ENCODE peak calls at places on chromosomes 7 and 10, in four cellular contexts. K, E, R and D are unnamed samples. For H3K27me3 and H3K36me3, the result is how much of the 10 kb centered on the place peaks cover.

GRCh38 chr10:963186-963585 is 25.0 kb upstream of the GTPBP4 start:
- DNase-seq in R (no peak), K (no peak), E (no peak), D (no peak)

GRCh38 chr10:7320072-7320471 is 90.8 kb downstream of the SFMBT2 start:
- DNase-seq in E (no peak), R (no peak), K (no peak), D (no peak)

GRCh38 chr10:24727811-24728210 is 4.1 kb upstream of the ARHGAP21 start:
- DNase-seq in R (no peak), E (no peak), K (no peak), D (no peak)

GRCh38 chr7:94654764-94655561 is 970 bp downstream of the SGCE start:
- DNase-seq in K (no peak), R (no peak), E (no peak), D (peak)

GRCh38 chr10:35058134-35058533 is 32.0 kb downstream of the CUL2 start:
- DNase-seq in E (no peak), R (no peak), K (no peak), D (no peak)

GRCh38 chr10:33005322-33006282 is 47.6 kb upstream of the ITGB1 start:
- DNase-seq in K (peak), E (no peak), R (peak), D (no peak)

GRCh38 chr10:66795871-66796270 is 130.0 kb upstream of the LRRTM3 start:
- DNase-seq in K (no peak), R (no peak), E (no peak), D (no peak)

GRCh38 chr7:27163776-27164380 is 1.5 kb downstream of the HOXA9 start:
- DNase-seq in R (no peak), E (no peak), K (no peak), D (no peak)

GRCh38 chr7:79420464-79420863 is 33.0 kb downstream of the MAGI2 start:
- DNase-seq in R (no peak), K (no peak), E (no peak), D (no peak)

GRCh38 chr7:34269084-34269483 is 363.7 kb downstream of the BMPER start:
- DNase-seq in K (no peak), R (no peak), E (no peak), D (no peak)

GRCh38 chr7:148747274-148747673 is 48.6 kb downstream of the CUL1 start:
- DNase-seq in E (no peak), K (no peak), R (no peak), D (no peak)

GRCh38 chr7:131762753-131763152 is 206.3 kb upstream of the PODXL start:
- DNase-seq in K (no peak), E (no peak), R (no peak), D (no peak)

GRCh38 chr10:114678301-114678700 is 20.2 kb upstream of the ABLIM1 start:
- DNase-seq in E (no peak), K (no peak), R (no peak), D (no peak)

GRCh38 chr10:59907918-59908807 is 1.8 kb upstream of the CCDC6 start:
- DNase-seq in K (peak), R (peak), E (no peak), D (no peak)

GRCh38 chr7:33061282-33061928 is 1.2 kb downstream of the NT5C3A start:
- DNase-seq in K (no peak), E (no peak), R (no peak), D (no peak)

GRCh38 chr10:85603167-85603940 is 763.2 kb downstream of the GRID1 start:
- DNase-seq in R (no peak), E (no peak), K (no peak), D (no peak)

GRCh38 chr10:1358860-1359598 is 302.8 kb downstream of the WDR37 start:
- DNase-seq in E (no peak), R (no peak), K (no peak), D (no peak)

GRCh38 chr10:56653289-56653688 is 292.2 kb upstream of the ZWINT start:
- DNase-seq in R (no peak), E (no peak), K (no peak), D (no peak)

GRCh38 chr10:119003572-119004289 is 25.8 kb upstream of the NANOS1 start:
- DNase-seq in R (no peak), K (no peak), E (no peak), D (no peak)

GRCh38 chr10:33341638-33342037 is 7.2 kb upstream of the NRP1 start:
- DNase-seq in E (no peak), K (no peak), R (no peak), D (no peak)

GRCh38 chr10:24465899-24466615 is 257.1 kb downstream of the KIAA1217 start:
- DNase-seq in R (no peak), K (peak), E (no peak), D (peak)

GRCh38 chr10:70459771-70460490 is 18.4 kb upstream of the NODAL start:
- DNase-seq in E (no peak), R (no peak), K (no peak), D (no peak)
- H3K4me3 ChIP-seq in E (no peak), R (no peak), K (no peak), D (no peak)

DNA sequence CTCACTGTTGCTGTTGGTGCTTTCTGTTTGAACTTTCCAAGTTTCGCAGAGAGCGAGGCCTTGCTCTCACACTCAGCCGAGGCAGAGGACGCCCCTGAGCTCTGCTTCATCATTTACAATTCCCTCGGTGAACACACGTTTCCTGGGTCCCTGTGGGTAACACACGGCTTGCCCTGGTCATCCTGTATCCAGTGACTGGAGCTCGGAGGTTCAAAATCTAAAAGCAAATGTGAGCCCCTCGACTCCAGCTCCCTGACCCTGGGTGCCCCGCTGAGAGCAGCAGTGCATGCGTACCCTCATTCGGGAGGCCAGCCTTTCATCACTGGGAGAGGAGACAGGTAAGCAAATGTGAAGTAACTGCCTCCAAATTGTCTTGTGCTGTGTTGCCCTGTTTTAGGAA is 5.8 kb downstream of the CNPY1 start:
- DNase-seq in R (no peak), E (no peak), K (no peak), D (no peak)
- H3K27me3 ChIP-seq in R (under half), E (half or more), K (under half), D (under half)

GRCh38 chr7:98884416-98884815 is 6.1 kb downstream of the TRRAP start:
- DNase-seq in R (no peak), E (no peak), K (no peak), D (no peak)
- H3K36me3 ChIP-seq in R (under half), E (half or more), K (under half), D (under half)

GRCh38 chr7:158843775-158844174 is 12.6 kb upstream of the DYNC2I1 start:
- DNase-seq in R (no peak), K (no peak), E (no peak), D (no peak)
- H3K4me3 ChIP-seq in R (no peak), K (no peak), E (no peak), D (no peak)

DNA sequence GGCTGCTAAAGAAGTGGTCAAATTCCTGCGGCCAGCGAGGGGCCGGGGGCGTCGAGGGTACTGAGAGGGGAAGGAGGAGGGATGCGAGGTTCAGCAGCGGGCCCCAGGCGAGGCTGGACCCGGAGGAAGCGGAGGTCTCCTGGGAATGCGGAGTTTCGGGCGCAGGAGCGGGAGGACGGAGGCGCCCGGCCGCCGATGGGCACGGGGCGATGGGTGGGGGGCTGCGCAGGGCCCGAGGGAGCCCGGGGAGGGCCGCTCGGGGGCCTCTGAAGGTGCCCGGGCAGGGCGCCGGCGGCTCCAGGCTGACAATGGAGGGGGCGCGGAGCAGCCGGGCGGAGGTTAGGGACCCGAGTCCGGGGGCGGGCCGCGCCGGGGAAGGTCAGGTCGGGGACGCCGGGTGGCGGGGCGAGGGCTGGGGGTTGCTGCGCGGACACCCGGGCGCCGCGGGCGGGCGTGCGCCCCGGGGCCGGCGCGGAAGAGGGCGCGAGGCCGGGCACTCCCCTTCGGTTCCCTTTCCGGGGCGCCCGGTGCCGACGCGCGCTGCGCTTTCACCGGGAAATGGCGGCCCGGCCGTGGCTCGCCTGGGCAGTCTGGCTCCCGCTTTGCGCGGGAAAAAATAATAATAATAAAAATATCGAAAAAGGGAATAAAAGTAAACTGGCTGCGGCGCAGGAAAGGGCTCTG is 708 bp downstream of the MACROH2A2 start:
- DNase-seq in K (no peak), R (no peak), E (no peak), D (no peak)
- H3K27me3 ChIP-seq in K (under half), R (under half), E (under half), D (under half)

DNA sequence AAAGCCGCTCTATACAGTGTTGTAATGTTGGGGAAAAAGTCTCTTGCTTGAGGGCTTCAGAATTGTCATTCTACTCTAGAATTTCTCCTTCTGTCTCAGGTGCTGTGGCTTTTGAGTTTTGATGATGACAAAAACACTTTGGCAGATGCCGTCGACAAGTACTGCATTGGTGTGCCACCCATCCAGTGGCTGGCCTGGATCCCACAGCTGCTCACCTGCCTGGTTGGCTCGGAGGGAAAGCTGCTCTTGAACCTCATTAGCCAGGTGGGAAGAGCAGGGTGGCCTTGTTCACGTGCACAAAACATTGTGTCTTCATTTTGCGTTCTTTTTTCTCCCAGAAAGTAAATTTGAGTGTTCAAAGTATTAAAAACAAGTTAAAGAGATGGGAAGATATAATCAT is 112.0 kb downstream of the TRRAP start:
- DNase-seq in R (no peak), K (no peak), E (no peak), D (no peak)
- H3K36me3 ChIP-seq in R (half or more), K (under half), E (half or more), D (under half)

DNA sequence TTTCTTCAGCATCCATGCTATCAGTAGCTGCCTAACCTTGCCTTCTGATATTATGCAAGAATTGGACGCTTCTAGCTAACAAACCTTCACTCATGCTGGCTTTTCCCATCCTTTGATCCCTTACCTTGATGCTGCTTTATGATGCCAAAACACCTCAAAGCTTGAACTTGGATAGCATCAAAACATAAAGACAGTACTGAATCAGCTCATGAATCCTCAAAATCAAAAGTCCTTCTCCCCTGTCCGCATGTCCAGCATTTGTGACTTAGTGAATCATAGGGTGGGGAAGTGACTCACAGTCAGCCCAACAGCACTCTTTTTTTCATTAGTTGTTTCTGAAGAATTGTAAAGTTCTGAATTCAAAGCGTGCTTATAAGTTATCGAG is 89.5 kb upstream of the PIK3CG start:
- DNase-seq in K (no peak), E (no peak), R (no peak), D (no peak)
- H3K4me3 ChIP-seq in K (no peak), E (no peak), R (no peak), D (no peak)

DNA sequence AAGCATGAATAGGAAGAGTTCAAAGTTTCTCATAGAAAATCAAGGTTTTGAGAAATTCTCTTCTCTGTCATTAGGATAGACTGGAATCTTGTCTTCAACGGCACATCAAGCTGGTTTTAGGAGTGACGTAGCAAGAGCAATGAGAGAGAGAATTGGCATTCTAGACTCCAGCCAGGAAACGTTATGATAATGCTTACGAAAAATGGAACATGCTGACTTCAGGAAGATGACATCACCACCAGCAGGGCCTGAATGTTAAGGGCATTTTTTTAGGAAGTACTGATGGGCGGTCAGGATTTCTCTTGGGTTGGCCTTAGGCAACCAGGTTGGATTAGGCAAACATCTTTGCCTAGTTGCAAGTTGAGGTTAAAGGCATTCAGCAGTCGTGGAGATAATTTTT is 213.2 kb upstream of the CTBP2 start:
- DNase-seq in R (no peak), K (no peak), E (no peak), D (no peak)
- H3K27me3 ChIP-seq in R (under half), K (under half), E (under half), D (under half)

GRCh38 chr7:128335730-128336129 is 8.0 kb downstream of the RBM28 start:
- DNase-seq in R (no peak), E (no peak), K (no peak), D (no peak)
- H3K36me3 ChIP-seq in R (half or more), E (half or more), K (half or more), D (under half)

GRCh38 chr7:14270099-14270498 is 280.6 kb upstream of the ETV1 start:
- DNase-seq in K (no peak), R (no peak), E (no peak), D (no peak)

GRCh38 chr7:14275346-14275745 is 285.9 kb upstream of the ETV1 start:
- DNase-seq in K (no peak), R (no peak), E (no peak), D (no peak)
- H3K4me3 ChIP-seq in K (no peak), R (no peak), E (no peak), D (no peak)